ENCODE peak calls at places on chromosomes 7 and 10, in five cellular contexts. M is H7, Q is esophagus squamous epithelium, X is psoas muscle, W is stomach. S is an unnamed sample.
A peak's percentile ranks its signal among the peaks of the same experiment; 100 is the strongest.

GRCh38 chr7:106111671-106112117 is 418 bp downstream of the SYPL1 start:
- DNase-seq in X (peak; percentile 74), Q (no peak), M (peak; percentile 84), W (peak; percentile 80), S (peak; percentile 11)

GRCh38 chr10:92727550-92727949 is 37.8 kb downstream of the HHEX start:
- DNase-seq in X (no peak), Q (no peak), M (no peak), W (no peak), S (no peak)

GRCh38 chr7:32643194-32643593 is 147.9 kb downstream of the AVL9 start:
- DNase-seq in M (no peak), Q (no peak), W (no peak), X (no peak), S (no peak)

GRCh38 chr7:44081266-44081748 is 1.0 kb downstream of the POLM start:
- DNase-seq in M (no peak), W (no peak), X (peak; percentile 2), Q (no peak), S (peak; percentile 37)

GRCh38 chr7:33537078-33537477 is 368.3 kb upstream of the BMPER start:
- DNase-seq in Q (no peak), X (no peak), W (no peak), M (no peak), S (no peak)

GRCh38 chr7:157399086-157399687 is 62.4 kb downstream of the DNAJB6 start:
- DNase-seq in Q (no peak), M (no peak), W (no peak), X (no peak), S (no peak)

GRCh38 chr7:8396294-8396693 is 37.1 kb upstream of the NXPH1 start:
- DNase-seq in W (no peak), X (no peak), M (no peak), Q (no peak), S (no peak)

GRCh38 chr10:61159253-61159652 is 215.3 kb upstream of the RHOBTB1 start:
- DNase-seq in X (no peak), Q (no peak), W (no peak), M (no peak), S (no peak)

GRCh38 chr7:132202541-132202940 is 373.7 kb downstream of the PLXNA4 start:
- DNase-seq in Q (no peak), W (no peak), M (no peak), X (no peak), S (no peak)

GRCh38 chr10:63702107-63702506 is 180.9 kb downstream of the REEP3 start:
- DNase-seq in W (no peak), M (no peak), Q (no peak), X (no peak), S (no peak)

GRCh38 chr10:94085288-94085687 is 91.6 kb downstream of the PLCE1 start:
- DNase-seq in M (no peak), Q (no peak), W (no peak), X (no peak), S (no peak)

GRCh38 chr7:28269700-28270361 is 89.2 kb upstream of the JAZF1 start:
- DNase-seq in M (no peak), X (no peak), W (no peak), Q (no peak), S (no peak)

GRCh38 chr10:69902835-69903535 is 101.3 kb downstream of the COL13A1 start:
- DNase-seq in X (peak; percentile 37), M (no peak), Q (no peak), W (peak; percentile 74), S (no peak)

GRCh38 chr7:132532237-132532734 is 44.0 kb downstream of the PLXNA4 start:
- DNase-seq in X (no peak), M (no peak), W (no peak), Q (no peak), S (no peak)

GRCh38 chr10:63388421-63389031 is 77.3 kb downstream of the JMJD1C start:
- DNase-seq in X (no peak), W (no peak), M (no peak), Q (no peak), S (no peak)

GRCh38 chr10:6409982-6410694 is 169.9 kb downstream of the PRKCQ start:
- DNase-seq in M (no peak), W (no peak), Q (no peak), X (peak; percentile 26), S (peak; percentile 20)

GRCh38 chr7:19491821-19492452 is 216.9 kb downstream of the POLR1F start:
- DNase-seq in M (peak; percentile 11), W (no peak), X (no peak), Q (no peak), S (no peak)

GRCh38 chr7:131244259-131244852 is 83.3 kb upstream of the MKLN1 start:
- DNase-seq in W (no peak), Q (no peak), X (peak; percentile 61), M (peak; percentile 44), S (no peak)

GRCh38 chr7:22052221-22052639 is 106.5 kb upstream of the CDCA7L start:
- DNase-seq in X (no peak), M (no peak), Q (no peak), W (no peak), S (no peak)

GRCh38 chr7:139915864-139916716 is 87.0 kb downstream of the TBXAS1 start:
- DNase-seq in Q (no peak), M (no peak), W (peak; percentile 46), X (peak; percentile 51), S (peak; percentile 34)

GRCh38 chr7:88480266-88480665 is 173.6 kb upstream of the STEAP4 start:
- DNase-seq in M (no peak), W (no peak), Q (no peak), X (no peak), S (no peak)

GRCh38 chr10:61635946-61636345 is 26.8 kb upstream of the CABCOCO1 start:
- DNase-seq in X (no peak), Q (no peak), M (no peak), W (no peak), S (no peak)

GRCh38 chr7:16471933-16472332 is 6.4 kb upstream of the SOSTDC1 start:
- DNase-seq in W (no peak), M (no peak), X (no peak), Q (no peak), S (no peak)

GRCh38 chr7:50664461-50664922 is 99.3 kb upstream of the DDC start:
- DNase-seq in M (no peak), Q (no peak), X (peak; percentile 37), W (no peak), S (no peak)

GRCh38 chr10:59310324-59310914 is 51.9 kb downstream of the FAM13C start:
- DNase-seq in X (no peak), M (no peak), W (no peak), Q (no peak), S (no peak)

GRCh38 chr10:48885376-48885775 is 54.3 kb downstream of the LRRC18 start:
- DNase-seq in M (peak; percentile 69), X (no peak), W (no peak), Q (no peak), S (no peak)

GRCh38 chr10:133131754-133132710 is 28.0 kb upstream of the KNDC1 start:
- DNase-seq in X (peak; percentile 6), M (peak; percentile 44), W (peak; percentile 20), Q (no peak), S (no peak)

GRCh38 chr10:116738359-116738738 is 4.0 kb downstream of the HSPA12A start:
- DNase-seq in X (no peak), Q (no peak), W (no peak), M (no peak), S (no peak)

GRCh38 chr10:93565421-93565820 is 1.0 kb upstream of the FFAR4 start:
- DNase-seq in M (no peak), Q (no peak), X (no peak), W (no peak), S (no peak)

DNA sequence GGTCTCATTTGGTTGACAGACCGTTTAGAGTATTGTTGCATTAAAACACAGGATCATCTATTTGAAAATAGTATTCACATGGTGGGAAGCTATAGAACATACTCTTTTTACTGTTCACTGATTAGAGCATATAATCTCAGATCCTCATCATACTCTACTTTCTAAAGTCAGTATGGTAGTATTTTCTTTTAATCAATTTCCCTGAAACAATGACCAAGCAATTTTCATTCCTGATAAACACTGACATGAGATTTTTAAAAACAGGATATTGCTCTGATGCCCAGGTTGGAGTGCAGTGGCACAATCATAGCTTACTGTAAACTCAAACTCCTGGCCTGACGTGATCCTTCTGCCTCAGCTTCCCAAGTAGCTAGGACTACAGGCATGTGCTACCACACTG is 63.9 kb downstream of the PTPN12 start:
- DNase-seq in W (no peak), Q (no peak), X (no peak), M (no peak), S (no peak)
- H3K36me3 ChIP-seq in W (no peaks in the 10 kb centered on the region), Q (peaks cover 8% of the 10 kb centered on the region), X (no peaks in the 10 kb centered on the region), M (peaks cover 6% of the 10 kb centered on the region), S (no peaks in the 10 kb centered on the region)

GRCh38 chr10:51363415-51363814 is 289.1 kb downstream of the PRKG1 start:
- DNase-seq in M (no peak), X (no peak), W (no peak), Q (no peak), S (no peak)

GRCh38 chr10:51357170-51357569 is 282.9 kb downstream of the PRKG1 start:
- DNase-seq in W (no peak), Q (no peak), X (no peak), M (no peak), S (no peak)

GRCh38 chr10:51358227-51358626 is 283.9 kb downstream of the PRKG1 start:
- DNase-seq in M (no peak), X (no peak), W (no peak), Q (no peak), S (no peak)
- H3K4me3 ChIP-seq in M (no peak overlapping the region), X (no peak overlapping the region), W (no peak overlapping the region), Q (no peak overlapping the region), S (no peak overlapping the region)

GRCh38 chr10:79244841-79245504 is 102.3 kb upstream of the PPIF start:
- DNase-seq in Q (no peak), X (no peak), W (no peak), M (no peak), S (peak; percentile 38)
- H3K36me3 ChIP-seq in Q (no peaks in the 10 kb centered on the region), X (no peaks in the 10 kb centered on the region), W (no peaks in the 10 kb centered on the region), M (no peaks in the 10 kb centered on the region), S (no peaks in the 10 kb centered on the region)

DNA sequence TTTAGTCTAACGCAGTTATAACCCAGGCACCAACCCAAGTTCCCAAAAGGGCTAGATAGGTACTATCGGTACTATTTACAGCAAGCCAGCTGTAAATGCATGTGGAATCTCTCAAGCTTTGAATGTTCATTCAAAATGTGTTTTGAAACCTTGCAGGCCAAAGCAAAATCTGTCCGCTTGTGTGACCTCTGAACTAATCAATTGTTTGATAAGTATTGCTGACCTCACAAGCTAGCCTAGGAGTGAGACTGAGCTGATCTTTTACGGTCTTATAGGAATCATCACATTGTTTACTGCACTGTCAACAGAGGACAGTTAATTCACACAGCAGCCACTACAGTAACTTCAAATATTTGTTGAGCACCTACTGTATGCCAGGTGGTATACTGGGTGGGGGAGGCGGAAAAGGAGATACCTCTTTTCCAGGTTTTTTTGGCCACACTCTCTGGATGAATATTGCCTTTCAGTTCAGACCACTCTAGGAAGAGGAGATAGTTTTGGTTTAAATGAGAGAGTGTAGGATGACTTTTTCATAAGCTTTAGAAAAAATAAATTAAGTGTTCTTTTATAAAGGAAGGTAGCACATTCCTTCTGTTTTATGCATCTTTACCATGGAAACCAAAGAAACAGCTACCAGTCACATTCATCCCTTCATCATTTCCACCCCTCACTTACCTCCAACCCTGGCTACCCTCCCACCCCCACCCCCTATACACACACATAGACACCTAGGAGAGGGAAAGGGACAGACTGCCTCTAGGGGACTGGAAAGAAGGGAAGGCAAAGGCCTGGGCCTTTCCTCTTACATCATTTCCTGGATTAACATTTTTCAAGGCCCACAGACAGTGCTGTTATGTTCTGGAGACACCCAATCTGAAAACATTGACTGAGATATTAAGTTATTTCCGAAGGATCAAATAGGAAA is 2.4 kb downstream of the PAPSS2 start:
- DNase-seq in W (no peak), Q (no peak), M (no peak), X (no peak), S (no peak)
- H3K4me3 ChIP-seq in W (peak overlapping the region; percentile 79), Q (no peak overlapping the region), M (no peak overlapping the region), X (peak overlapping the region; percentile 67), S (no peak overlapping the region)

S was measured in CD8-positive, alpha-beta T cell.